ENCODE peak calls at places on chromosome 7, in six cellular contexts. S, V, Y, X, E and Q are unnamed samples.

GRCh38 chr7:16982640-16983103 is 100.9 kb upstream of the AGR3 start:
- DNase-seq in X (no peak), S (peak), E (no peak), V (no peak), Y (peak), Q (peak)

GRCh38 chr7:157718303-157719007 is 381.7 kb downstream of the DNAJB6 start:
- DNase-seq in E (no peak), S (no peak), X (no peak), Y (no peak), V (no peak), Q (no peak)

GRCh38 chr7:42151309-42151708 is 85.7 kb downstream of the GLI3 start:
- DNase-seq in X (no peak), V (no peak), Y (no peak), E (no peak), S (no peak), Q (no peak)

GRCh38 chr7:17719998-17720397 is 220.3 kb downstream of the SNX13 start:
- DNase-seq in Y (no peak), X (no peak), E (no peak), S (no peak), V (no peak), Q (no peak)

GRCh38 chr7:30093351-30094019 is 41.3 kb upstream of the MTURN start:
- DNase-seq in X (no peak), Y (no peak), E (no peak), V (no peak), S (peak), Q (no peak)

GRCh38 chr7:111918461-111918860 is 287.7 kb downstream of the DOCK4 start:
- DNase-seq in Y (no peak), V (no peak), E (no peak), S (no peak), X (no peak), Q (no peak)

GRCh38 chr7:803243-803635 is 29.0 kb upstream of the SUN1 start:
- DNase-seq in S (no peak), V (no peak), E (no peak), Y (no peak), X (no peak), Q (no peak)

GRCh38 chr7:28037220-28038010 is 143.2 kb downstream of the JAZF1 start:
- DNase-seq in Y (peak), S (peak), X (no peak), V (no peak), E (peak), Q (peak)

GRCh38 chr7:24301703-24302102 is 17.7 kb downstream of the NPY start:
- DNase-seq in E (no peak), X (no peak), S (no peak), V (no peak), Y (no peak), Q (no peak)

GRCh38 chr7:2689951-2690705 is 2.1 kb downstream of the AMZ1 start:
- DNase-seq in V (no peak), X (peak), Y (no peak), S (peak), E (peak), Q (no peak)

GRCh38 chr7:31778296-31778695 is 91.3 kb downstream of the PPP1R17 start:
- DNase-seq in S (no peak), Y (no peak), X (no peak), V (no peak), E (no peak), Q (no peak)

GRCh38 chr7:101728128-101728527 is 89.3 kb upstream of the CUX1 start:
- DNase-seq in V (no peak), E (no peak), Y (no peak), X (no peak), S (no peak), Q (no peak)

GRCh38 chr7:95264225-95264927 is 60.0 kb downstream of the PON1 start:
- DNase-seq in E (peak), X (no peak), Y (no peak), S (peak), V (no peak), Q (peak)

GRCh38 chr7:21066221-21066620 is 279.5 kb upstream of the SP8 start:
- DNase-seq in X (no peak), E (no peak), S (no peak), V (no peak), Y (no peak), Q (no peak)

GRCh38 chr7:77453531-77453930 is 37.4 kb upstream of the GSAP start:
- DNase-seq in S (peak), Y (no peak), V (no peak), E (no peak), X (no peak), Q (peak)

GRCh38 chr7:95871078-95871848 is 98.9 kb downstream of the DYNC1I1 start:
- DNase-seq in Y (no peak), S (peak), E (peak), V (no peak), X (no peak), Q (peak)

GRCh38 chr7:23020742-23021401 is 6.9 kb upstream of the HYCC1 start:
- DNase-seq in S (peak), X (no peak), E (peak), V (no peak), Y (peak), Q (peak)

GRCh38 chr7:45920543-45921380 is at the start of gene IGFBP3:
- DNase-seq in X (peak), S (peak), V (peak), Y (no peak), E (peak), Q (peak)

GRCh38 chr7:22781230-22781711 is 41.4 kb downstream of the TOMM7 start:
- DNase-seq in Y (no peak), E (peak), S (peak), X (no peak), V (no peak), Q (no peak)

GRCh38 chr7:19146699-19147098 is 1.5 kb upstream of the FERD3L start:
- DNase-seq in V (no peak), S (peak), X (peak), Y (no peak), E (peak), Q (peak)

GRCh38 chr7:157440346-157441022 is 103.7 kb downstream of the DNAJB6 start:
- DNase-seq in S (no peak), V (peak), X (no peak), Y (no peak), E (no peak), Q (no peak)

GRCh38 chr7:133282094-133282493 is 29.2 kb downstream of the EXOC4 start:
- DNase-seq in S (no peak), Y (no peak), X (no peak), E (no peak), V (no peak), Q (no peak)

GRCh38 chr7:25680636-25681035 is 452.4 kb upstream of the NPVF start:
- DNase-seq in Y (no peak), E (no peak), S (no peak), X (no peak), V (no peak), Q (no peak)

GRCh38 chr7:21898265-21898930 is 47.3 kb downstream of the CDCA7L start:
- DNase-seq in E (no peak), Y (no peak), X (no peak), S (no peak), V (no peak), Q (no peak)

GRCh38 chr7:139095194-139095659 is 14.3 kb downstream of the ZC3HAV1 start:
- DNase-seq in E (no peak), S (peak), Y (peak), X (no peak), V (no peak), Q (no peak)

GRCh38 chr7:134432296-134433152 is 26.4 kb downstream of the AKR1B1 start:
- DNase-seq in X (peak), S (peak), E (peak), Y (peak), V (peak), Q (peak)

GRCh38 chr7:12949060-12950045 is 261.9 kb downstream of the ARL4A start:
- DNase-seq in E (no peak), X (no peak), V (no peak), Y (no peak), S (peak), Q (peak)